ENCODE peak calls at places on chromosomes 13 and 19, in four cellular contexts. I is activated CD4-positive, alpha-beta T cell treated with anti-CD3 and anti-CD28 coated beads, Interleukin-2, amount 50 U/mL, for 1 hour; B is hepatocyte; F is iPS-NIHi11. M is an unnamed sample.

GRCh38 chr19:13978306-13978705 is 26.0 kb downstream of the DCAF15 start:
- DNase-seq in B (peak; percentile 90), I (no peak), F (peak; percentile 94), M (no peak)

GRCh38 chr13:77168232-77168631 is 141.3 kb upstream of the FBXL3 start:
- DNase-seq in F (no peak), I (no peak), B (peak; percentile 3), M (no peak)

GRCh38 chr13:25872871-25873607 is 178.8 kb downstream of the SHISA2 start:
- DNase-seq in B (no peak), F (no peak), I (no peak), M (no peak)

GRCh38 chr13:50104493-50104892 is 89.2 kb downstream of the KCNRG start:
- DNase-seq in B (no peak), I (no peak), F (no peak), M (no peak)

GRCh38 chr19:18788782-18789421 is 2.2 kb downstream of the COMP start:
- DNase-seq in F (peak; percentile 14), I (no peak), B (no peak), M (no peak)

GRCh38 chr13:79711631-79712030 is 230.7 kb downstream of the NDFIP2 start:
- DNase-seq in F (no peak), I (no peak), B (no peak), M (no peak)

GRCh38 chr13:45833663-45834062 is 17.9 kb downstream of the SIAH3 start:
- DNase-seq in F (peak; percentile 45), B (peak; percentile 57), I (no peak), M (no peak)

GRCh38 chr19:56167064-56167578 is 8.7 kb upstream of the GALP start:
- DNase-seq in B (peak; percentile 42), I (no peak), F (peak; percentile 80), M (no peak)

GRCh38 chr19:4023600-4024398 is 16.3 kb downstream of the PIAS4 start:
- DNase-seq in I (no peak), F (no peak), B (peak; percentile 3), M (no peak)

GRCh38 chr19:49387936-49388372 is at the start of gene KASH5:
- DNase-seq in B (no peak), I (peak; percentile 77), F (peak; percentile 48), M (peak; percentile 73)

GRCh38 chr19:34430738-34431625 is 2.8 kb downstream of the UBA2 start:
- DNase-seq in I (peak; percentile 34), F (peak; percentile 59), B (peak; percentile 65), M (no peak)

GRCh38 chr13:80161896-80162295 is 179.0 kb downstream of the SPRY2 start:
- DNase-seq in I (no peak), B (no peak), F (no peak), M (no peak)

GRCh38 chr13:95129004-95129403 is 172.2 kb downstream of the ABCC4 start:
- DNase-seq in B (no peak), F (no peak), I (no peak), M (no peak)

GRCh38 chr13:99275093-99275469 is 16.9 kb upstream of the GPR18 start:
- DNase-seq in F (no peak), B (no peak), I (peak; percentile 31), M (no peak)

GRCh38 chr19:45568732-45569131 is 15.9 kb downstream of the OPA3 start:
- DNase-seq in B (peak; percentile 26), I (no peak), F (no peak), M (no peak)

GRCh38 chr19:23774156-23774971 is 15.7 kb upstream of the ZNF681 start:
- DNase-seq in F (no peak), I (no peak), B (peak; percentile 23), M (no peak)

GRCh38 chr13:20465218-20465879 is 60.3 kb downstream of the CRYL1 start:
- DNase-seq in I (no peak), B (no peak), F (no peak), M (no peak)

GRCh38 chr13:84439108-84439507 is 556.8 kb upstream of the SLITRK1 start:
- DNase-seq in F (no peak), B (no peak), I (no peak), M (no peak)

GRCh38 chr19:8036438-8037099 is 16.0 kb upstream of the CCL25 start:
- DNase-seq in F (no peak), B (no peak), I (no peak), M (no peak)

GRCh38 chr13:64505511-64505910 is 2724.6 kb downstream of the PCDH9 start:
- DNase-seq in F (no peak), B (no peak), I (no peak), M (no peak)

GRCh38 chr13:43751624-43752023 is 35.1 kb downstream of the ENOX1 start:
- DNase-seq in I (no peak), F (no peak), B (no peak), M (no peak)

GRCh38 chr13:48595330-48596127 is 58.2 kb upstream of the CYSLTR2 start:
- DNase-seq in B (peak; percentile 82), F (peak; percentile 35), I (peak; percentile 60), M (peak; percentile 29)

GRCh38 chr19:43265664-43266025 is 3.7 kb downstream of the PSG9 start:
- DNase-seq in F (no peak), I (no peak), B (no peak), M (no peak)

GRCh38 chr13:93183302-93183701 is 43.3 kb upstream of the GPC6 start:
- DNase-seq in I (no peak), F (peak; percentile 20), B (no peak), M (no peak)

GRCh38 chr19:12664406-12665280 is 1.9 kb downstream of the MAN2B1 start:
- DNase-seq in I (no peak), B (no peak), F (peak; percentile 91), M (no peak)

GRCh38 chr19:2488942-2489731 is 13.2 kb downstream of the GADD45B start:
- DNase-seq in I (no peak), F (peak; percentile 83), B (peak; percentile 83), M (no peak)

GRCh38 chr13:73273737-73274136 is 214.9 kb downstream of the KLF5 start:
- DNase-seq in B (no peak), F (no peak), I (no peak), M (no peak)

GRCh38 chr13:21901772-21902708 is 231.2 kb downstream of the FGF9 start:
- DNase-seq in I (no peak), F (no peak), B (no peak), M (no peak)

GRCh38 chr19:33819875-33820781 is 23.5 kb downstream of the KCTD15 start:
- DNase-seq in I (peak; percentile 47), F (peak; percentile 86), B (peak; percentile 74), M (peak; percentile 69)

GRCh38 chr13:61148211-61148610 is 267.4 kb downstream of the PCDH20 start:
- DNase-seq in B (no peak), I (no peak), F (no peak), M (no peak)

GRCh38 chr19:1055886-1056620 is 10.9 kb upstream of the ARHGAP45 start:
- DNase-seq in I (no peak), F (no peak), B (no peak), M (no peak)

GRCh38 chr19:39212377-39212742 is 8.3 kb upstream of the SYCN start:
- DNase-seq in B (no peak), I (peak; percentile 56), F (peak; percentile 74), M (peak; percentile 46)

GRCh38 chr19:16048583-16048982 is 27.7 kb upstream of the TPM4 start:
- DNase-seq in B (no peak), F (no peak), I (no peak), M (no peak)

GRCh38 chr19:2047076-2047448 is 4.0 kb downstream of the MKNK2 start:
- DNase-seq in B (no peak), F (no peak), I (no peak), M (no peak)

GRCh38 chr19:55495646-55496349 is 7.6 kb downstream of the SSC5D start:
- DNase-seq in B (no peak), I (no peak), F (no peak), M (no peak)